ENCODE peak calls at places on chromosomes 7 and 10, in six cellular contexts. One of them, this sample, is unnamed.

GRCh38 chr10:113021268-113022028 is 71.4 kb downstream of the TCF7L2 start:
- DNase-seq in gastrocnemius medialis: no peak
- DNase-seq in RWPE1: no peak
- DNase-seq in AG10803: peak; percentile 32
- DNase-seq in mucosa of descending colon: no peak
- DNase-seq in stomach: peak; percentile 74
- DNase-seq in this sample: no peak

GRCh38 chr7:93981480-93981874 is 22.7 kb downstream of the BET1 start:
- DNase-seq in gastrocnemius medialis: no peak
- DNase-seq in RWPE1: no peak
- DNase-seq in AG10803: no peak
- DNase-seq in mucosa of descending colon: no peak
- DNase-seq in stomach: no peak
- DNase-seq in this sample: no peak

GRCh38 chr10:44253769-44254462 is 131.0 kb downstream of the CXCL12 start:
- DNase-seq in gastrocnemius medialis: peak; percentile 42
- DNase-seq in RWPE1: no peak
- DNase-seq in AG10803: peak; percentile 94
- DNase-seq in mucosa of descending colon: no peak
- DNase-seq in stomach: no peak
- DNase-seq in this sample: no peak

GRCh38 chr7:131011976-131012375 is 278.0 kb upstream of the KLF14 start:
- DNase-seq in gastrocnemius medialis: no peak
- DNase-seq in RWPE1: peak; percentile 78
- DNase-seq in AG10803: peak; percentile 95
- DNase-seq in mucosa of descending colon: no peak
- DNase-seq in stomach: no peak
- DNase-seq in this sample: no peak

GRCh38 chr7:27201231-27202017 is 1.5 kb upstream of the HOXA13 start:
- DNase-seq in gastrocnemius medialis: no peak
- DNase-seq in RWPE1: no peak
- DNase-seq in AG10803: no peak
- DNase-seq in mucosa of descending colon: no peak
- DNase-seq in stomach: no peak
- DNase-seq in this sample: no peak

GRCh38 chr10:43194861-43195260 is 56.6 kb downstream of the CSGALNACT2 start:
- DNase-seq in gastrocnemius medialis: no peak
- DNase-seq in RWPE1: no peak
- DNase-seq in AG10803: no peak
- DNase-seq in mucosa of descending colon: no peak
- DNase-seq in stomach: no peak
- DNase-seq in this sample: peak; percentile 11

GRCh38 chr10:103838851-103839512 is 16.4 kb downstream of the SH3PXD2A start:
- DNase-seq in gastrocnemius medialis: no peak
- DNase-seq in RWPE1: no peak
- DNase-seq in AG10803: peak; percentile 37
- DNase-seq in mucosa of descending colon: no peak
- DNase-seq in stomach: no peak
- DNase-seq in this sample: no peak

GRCh38 chr7:112572669-112573301 is 92.0 kb downstream of the LSMEM1 start:
- DNase-seq in gastrocnemius medialis: no peak
- DNase-seq in RWPE1: no peak
- DNase-seq in AG10803: no peak
- DNase-seq in mucosa of descending colon: no peak
- DNase-seq in stomach: no peak
- DNase-seq in this sample: no peak

GRCh38 chr10:75655791-75656451 is 224.5 kb downstream of the LRMDA start:
- DNase-seq in gastrocnemius medialis: no peak
- DNase-seq in RWPE1: no peak
- DNase-seq in AG10803: peak; percentile 48
- DNase-seq in mucosa of descending colon: no peak
- DNase-seq in stomach: no peak
- DNase-seq in this sample: no peak

GRCh38 chr10:70835895-70836294 is 20.1 kb downstream of the SGPL1 start:
- DNase-seq in gastrocnemius medialis: no peak
- DNase-seq in RWPE1: no peak
- DNase-seq in AG10803: peak; percentile 77
- DNase-seq in mucosa of descending colon: no peak
- DNase-seq in stomach: no peak
- DNase-seq in this sample: no peak

GRCh38 chr7:45663167-45663921 is 89.2 kb downstream of the ADCY1 start:
- DNase-seq in gastrocnemius medialis: no peak
- DNase-seq in RWPE1: peak; percentile 30
- DNase-seq in AG10803: peak; percentile 5
- DNase-seq in mucosa of descending colon: no peak
- DNase-seq in stomach: peak; percentile 45
- DNase-seq in this sample: no peak

GRCh38 chr7:151062399-151063211 is 3.2 kb downstream of the SLC4A2 start:
- DNase-seq in gastrocnemius medialis: no peak
- DNase-seq in RWPE1: no peak
- DNase-seq in AG10803: peak; percentile 64
- DNase-seq in mucosa of descending colon: peak; percentile 85
- DNase-seq in stomach: peak; percentile 91
- DNase-seq in this sample: peak; percentile 99

GRCh38 chr7:133693281-133693680 is 433.9 kb upstream of the LRGUK start:
- DNase-seq in gastrocnemius medialis: no peak
- DNase-seq in RWPE1: no peak
- DNase-seq in AG10803: no peak
- DNase-seq in mucosa of descending colon: no peak
- DNase-seq in stomach: no peak
- DNase-seq in this sample: no peak

GRCh38 chr7:2993868-2994267 is 49.8 kb downstream of the CARD11 start:
- DNase-seq in gastrocnemius medialis: no peak
- DNase-seq in RWPE1: peak; percentile 6
- DNase-seq in AG10803: no peak
- DNase-seq in mucosa of descending colon: no peak
- DNase-seq in stomach: peak; percentile 54
- DNase-seq in this sample: no peak

GRCh38 chr10:80530816-80531215 is 6.9 kb upstream of the SH2D4B start:
- DNase-seq in gastrocnemius medialis: no peak
- DNase-seq in RWPE1: no peak
- DNase-seq in AG10803: no peak
- DNase-seq in mucosa of descending colon: no peak
- DNase-seq in stomach: no peak
- DNase-seq in this sample: no peak

GRCh38 chr7:55065511-55066229 is 46.9 kb downstream of the EGFR start:
- DNase-seq in gastrocnemius medialis: no peak
- DNase-seq in RWPE1: peak; percentile 73
- DNase-seq in AG10803: peak; percentile 91
- DNase-seq in mucosa of descending colon: no peak
- DNase-seq in stomach: no peak
- DNase-seq in this sample: no peak

GRCh38 chr10:13219685-13220670 is 14.2 kb downstream of the UCMA start:
- DNase-seq in gastrocnemius medialis: peak; percentile 74
- DNase-seq in RWPE1: peak; percentile 52
- DNase-seq in AG10803: peak; percentile 5
- DNase-seq in mucosa of descending colon: no peak
- DNase-seq in stomach: peak; percentile 42
- DNase-seq in this sample: no peak

GRCh38 chr10:94780844-94781243 is 18.4 kb downstream of the CYP2C19 start:
- DNase-seq in gastrocnemius medialis: no peak
- DNase-seq in RWPE1: no peak
- DNase-seq in AG10803: no peak
- DNase-seq in mucosa of descending colon: no peak
- DNase-seq in stomach: no peak
- DNase-seq in this sample: no peak

GRCh38 chr7:28354601-28355062 is 57.7 kb upstream of the CREB5 start:
- DNase-seq in gastrocnemius medialis: no peak
- DNase-seq in RWPE1: peak; percentile 90
- DNase-seq in AG10803: peak; percentile 83
- DNase-seq in mucosa of descending colon: no peak
- DNase-seq in stomach: no peak
- DNase-seq in this sample: no peak

GRCh38 chr7:101848168-101848951 is 30.9 kb downstream of the CUX1 start:
- DNase-seq in gastrocnemius medialis: no peak
- DNase-seq in RWPE1: no peak
- DNase-seq in AG10803: peak; percentile 54
- DNase-seq in mucosa of descending colon: no peak
- DNase-seq in stomach: no peak
- DNase-seq in this sample: no peak

GRCh38 chr7:27775772-27776171 is 35.8 kb downstream of the TAX1BP1 start:
- DNase-seq in gastrocnemius medialis: no peak
- DNase-seq in RWPE1: no peak
- DNase-seq in AG10803: no peak
- DNase-seq in mucosa of descending colon: no peak
- DNase-seq in stomach: no peak
- DNase-seq in this sample: no peak

GRCh38 chr7:108310351-108310750 is 145.9 kb downstream of the NRCAM start:
- DNase-seq in gastrocnemius medialis: no peak
- DNase-seq in RWPE1: no peak
- DNase-seq in AG10803: peak; percentile 53
- DNase-seq in mucosa of descending colon: no peak
- DNase-seq in stomach: no peak
- DNase-seq in this sample: no peak

GRCh38 chr7:73647725-73648592 is 19.7 kb upstream of the VPS37D start:
- DNase-seq in gastrocnemius medialis: no peak
- DNase-seq in RWPE1: no peak
- DNase-seq in AG10803: no peak
- DNase-seq in mucosa of descending colon: peak; percentile 84
- DNase-seq in stomach: peak; percentile 28
- DNase-seq in this sample: no peak

GRCh38 chr7:2175514-2175913 is 57.2 kb downstream of the MAD1L1 start:
- DNase-seq in gastrocnemius medialis: no peak
- DNase-seq in RWPE1: peak; percentile 92
- DNase-seq in AG10803: peak; percentile 99
- DNase-seq in mucosa of descending colon: no peak
- DNase-seq in stomach: no peak
- DNase-seq in this sample: no peak

DNA sequence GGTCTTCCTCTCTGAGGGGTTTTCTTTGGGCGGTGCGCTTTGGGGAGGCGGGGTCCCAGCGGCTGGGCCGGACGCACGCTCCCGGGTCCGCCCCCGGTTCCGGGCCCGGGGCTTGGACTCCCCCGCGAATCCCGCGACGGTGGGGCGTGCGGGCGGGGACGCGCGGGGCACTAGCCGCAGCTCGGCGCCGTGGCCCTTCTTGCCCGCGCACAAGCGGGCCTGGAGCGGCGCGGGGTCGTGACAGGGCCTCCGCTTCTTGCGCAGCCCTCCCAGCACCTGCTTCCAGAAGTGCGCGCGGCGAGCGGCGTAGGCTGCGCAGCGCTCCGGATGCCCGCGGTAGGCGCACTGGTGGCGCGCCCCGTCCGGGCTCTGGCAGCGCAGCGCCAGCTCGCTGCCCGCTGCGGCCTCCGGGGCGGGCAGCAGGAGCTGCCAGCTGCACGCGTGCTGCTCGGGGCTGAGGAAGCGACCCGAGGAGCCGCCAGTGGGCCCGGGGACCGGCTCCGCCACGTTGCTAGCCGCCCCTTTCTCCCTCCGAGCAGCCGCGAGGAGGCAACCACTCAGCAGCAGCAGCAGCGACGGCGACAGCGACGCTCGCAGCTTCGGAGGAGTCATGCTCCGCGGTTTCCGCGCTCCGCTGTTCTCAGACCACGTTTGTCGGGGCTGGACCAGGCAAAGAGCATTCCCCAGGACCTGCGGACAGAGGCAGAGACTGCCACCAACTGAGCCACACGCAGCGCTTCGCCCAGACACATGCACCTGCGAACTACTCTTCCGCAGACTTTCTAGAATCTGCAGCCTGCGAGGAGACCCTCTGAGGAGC is 718 bp downstream of the FGFBP3 start:
- DNase-seq in gastrocnemius medialis: peak; percentile 33
- DNase-seq in RWPE1: peak; percentile 66
- DNase-seq in AG10803: peak; percentile 70
- DNase-seq in mucosa of descending colon: peak; percentile 87
- DNase-seq in stomach: peak; percentile 77
- DNase-seq in this sample: peak; percentile 55
- TF ChIP-seq CTCF in gastrocnemius medialis: peak; percentile 44
- TF ChIP-seq CTCF in RWPE1: peak; percentile 80
- TF ChIP-seq CTCF in AG10803: peak; percentile 46
- TF ChIP-seq CTCF in mucosa of descending colon: no peak
- TF ChIP-seq CTCF in stomach: peak; percentile 44
- TF ChIP-seq CTCF in this sample: peak; percentile 54

DNA sequence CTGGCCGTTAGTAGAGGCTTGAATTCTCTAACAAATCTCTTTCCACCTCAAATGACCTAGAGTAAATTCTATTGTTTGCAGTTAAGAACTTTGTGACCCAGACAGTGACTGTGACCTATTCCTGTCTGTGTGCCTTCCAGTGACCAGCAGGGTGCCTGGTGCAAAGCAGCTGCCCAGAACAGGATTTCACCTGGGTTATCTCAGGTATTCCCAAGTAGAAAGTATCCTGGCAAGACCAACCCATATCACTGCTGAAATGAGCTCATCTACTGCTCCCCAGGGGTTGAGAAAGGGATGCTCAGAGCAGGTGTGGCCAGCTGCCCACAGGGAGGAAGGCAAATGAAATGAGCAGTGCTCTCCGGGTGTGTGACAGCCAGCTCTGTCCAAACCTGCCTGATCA is 2.1 kb upstream of the MSMB start:
- DNase-seq in gastrocnemius medialis: no peak
- DNase-seq in RWPE1: no peak
- DNase-seq in AG10803: no peak
- DNase-seq in mucosa of descending colon: no peak
- DNase-seq in stomach: no peak
- DNase-seq in this sample: no peak
- TF ChIP-seq CTCF in gastrocnemius medialis: no peak
- TF ChIP-seq CTCF in RWPE1: no peak
- TF ChIP-seq CTCF in AG10803: no peak
- TF ChIP-seq CTCF in mucosa of descending colon: no peak
- TF ChIP-seq CTCF in stomach: no peak
- TF ChIP-seq CTCF in this sample: no peak

GRCh38 chr10:54940418-54940817 is 139.4 kb upstream of the PCDH15 start:
- DNase-seq in gastrocnemius medialis: no peak
- DNase-seq in RWPE1: no peak
- DNase-seq in AG10803: no peak
- DNase-seq in mucosa of descending colon: no peak
- DNase-seq in stomach: no peak
- DNase-seq in this sample: no peak
- TF ChIP-seq CTCF in gastrocnemius medialis: no peak
- TF ChIP-seq CTCF in RWPE1: no peak
- TF ChIP-seq CTCF in AG10803: no peak
- TF ChIP-seq CTCF in mucosa of descending colon: no peak
- TF ChIP-seq CTCF in stomach: no peak
- TF ChIP-seq CTCF in this sample: peak; percentile 19

DNA sequence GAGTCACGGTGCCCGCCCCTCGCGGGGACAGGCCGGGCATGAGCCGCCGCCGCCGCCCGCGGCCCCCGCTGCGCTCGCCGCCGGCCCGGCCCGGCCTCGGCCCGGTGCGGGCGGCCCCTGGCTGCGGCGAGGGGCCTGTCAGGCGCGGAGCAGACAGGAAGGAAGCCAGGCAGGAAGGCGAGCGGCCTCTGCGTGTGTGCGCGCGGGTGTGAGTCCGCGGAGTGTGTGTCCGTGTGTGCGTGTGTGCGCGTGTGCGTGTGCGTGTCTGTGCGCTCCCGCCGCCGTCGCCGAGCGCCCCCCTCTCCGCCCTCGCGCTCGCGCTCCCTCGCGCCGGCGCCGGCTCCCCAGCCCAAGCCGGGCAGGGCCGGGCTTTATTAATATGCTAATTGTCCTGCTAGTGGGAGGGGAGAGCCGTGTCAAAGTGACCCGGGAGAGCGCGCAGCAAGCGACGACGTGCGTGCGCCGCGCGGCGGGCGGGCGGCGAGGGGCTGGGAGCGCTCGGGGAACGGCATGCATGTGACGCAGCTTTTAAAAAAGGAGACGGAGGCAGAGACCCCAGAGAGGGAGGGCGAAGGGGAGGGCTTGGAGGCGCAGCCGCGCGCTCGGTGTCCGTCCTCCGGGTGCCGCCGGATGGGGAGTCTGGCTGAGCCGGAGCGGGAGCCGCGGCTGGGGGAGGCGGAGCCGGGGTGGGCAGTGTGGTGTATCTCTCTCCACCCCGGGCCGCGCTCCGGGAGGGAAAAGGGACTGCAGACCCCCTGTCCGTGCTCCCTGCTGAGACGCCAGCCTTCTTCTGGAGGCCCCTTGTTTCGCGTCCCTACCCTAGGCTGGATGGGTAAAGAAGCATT is at the start of gene LDB1:
- DNase-seq in gastrocnemius medialis: peak; percentile 76
- DNase-seq in RWPE1: peak; percentile 81
- DNase-seq in AG10803: peak; percentile 79
- DNase-seq in mucosa of descending colon: peak; percentile 88
- DNase-seq in stomach: peak; percentile 79
- DNase-seq in this sample: peak; percentile 88
- TF ChIP-seq CTCF in gastrocnemius medialis: no peak
- TF ChIP-seq CTCF in RWPE1: no peak
- TF ChIP-seq CTCF in AG10803: no peak
- TF ChIP-seq CTCF in mucosa of descending colon: no peak
- TF ChIP-seq CTCF in stomach: no peak
- TF ChIP-seq CTCF in this sample: peak; percentile 17

This sample was measured in D721Med.